ENCODE peak calls at places on chromosomes 4 and X, in five cellular contexts. B, P, H, U and L are unnamed samples.

GRCh38 chrX:94492541-94492940 is 818.5 kb downstream of the FAM133A start:
- DNase-seq in P (no peak), H (peak), U (no peak), B (no peak), L (peak)

GRCh38 chr4:32985256-32985655 is 2265.1 kb downstream of the PCDH7 start:
- DNase-seq in P (peak), B (no peak), U (no peak), H (no peak), L (no peak)

GRCh38 chr4:113481820-113482219 is 279.7 kb downstream of the CAMK2D start:
- DNase-seq in P (no peak), H (no peak), B (no peak), U (no peak), L (no peak)

GRCh38 chr4:138053601-138054322 is 188.4 kb downstream of the SLC7A11 start:
- DNase-seq in P (peak), B (no peak), U (no peak), H (no peak), L (no peak)

GRCh38 chr4:80577991-80578390 is 242.5 kb downstream of the CFAP299 start:
- DNase-seq in P (no peak), H (no peak), B (no peak), U (no peak), L (no peak)

GRCh38 chr4:40662962-40663604 is 33.4 kb upstream of the RBM47 start:
- DNase-seq in P (peak), U (no peak), H (peak), B (no peak), L (no peak)

GRCh38 chrX:49269768-49270248 is at the start of gene PPP1R3F:
- DNase-seq in U (peak), H (no peak), P (no peak), B (no peak), L (peak)

GRCh38 chrX:27444093-27444908 is 18.8 kb downstream of the PPP4R3C start:
- DNase-seq in H (no peak), P (peak), U (no peak), B (no peak), L (no peak)

GRCh38 chr4:150173420-150173819 is 95.2 kb downstream of the DCLK2 start:
- DNase-seq in P (no peak), U (no peak), H (no peak), B (no peak), L (no peak)

GRCh38 chr4:182145360-182145905 is 97.8 kb upstream of the TENM3 start:
- DNase-seq in P (peak), U (no peak), B (no peak), H (no peak), L (no peak)

GRCh38 chr4:163808091-163808490 is 313.6 kb downstream of the TMA16 start:
- DNase-seq in B (no peak), U (no peak), H (no peak), P (no peak), L (no peak)

GRCh38 chr4:78360466-78360865 is 191.1 kb upstream of the ANXA3 start:
- DNase-seq in B (no peak), U (no peak), H (no peak), P (no peak), L (no peak)

GRCh38 chr4:15729910-15730533 is 27.2 kb downstream of the BST1 start:
- DNase-seq in U (no peak), B (no peak), P (peak), H (peak), L (no peak)

GRCh38 chr4:19382993-19383392 is 868.7 kb upstream of the SLIT2 start:
- DNase-seq in P (peak), B (no peak), H (no peak), U (no peak), L (no peak)

GRCh38 chrX:150772150-150772970 is 79.2 kb downstream of the MTMR1 start:
- DNase-seq in P (peak), H (peak), B (peak), U (peak), L (peak)

GRCh38 chrX:57918750-57919436 is 8.6 kb upstream of the ZXDA start:
- DNase-seq in B (no peak), U (no peak), H (peak), P (peak), L (no peak)

GRCh38 chr4:183905081-183905592 is at the start of gene STOX2:
- DNase-seq in H (peak), P (peak), B (peak), U (peak), L (peak)

GRCh38 chr4:163109967-163110366 is 56.7 kb downstream of the NAF1 start:
- DNase-seq in H (no peak), B (no peak), U (no peak), P (no peak), L (no peak)

GRCh38 chr4:94262163-94263016 is 54.7 kb downstream of the SMARCAD1 start:
- DNase-seq in P (no peak), B (no peak), U (no peak), H (no peak), L (no peak)

GRCh38 chr4:44629280-44629866 is 22.1 kb downstream of the YIPF7 start:
- DNase-seq in U (no peak), P (peak), H (peak), B (no peak), L (peak)

GRCh38 chr4:11483076-11483475 is 54.4 kb upstream of the HS3ST1 start:
- DNase-seq in H (no peak), B (no peak), U (no peak), P (no peak), L (no peak)

GRCh38 chrX:132909643-132910042 is 48.8 kb downstream of the HS6ST2 start:
- DNase-seq in U (no peak), B (no peak), H (no peak), P (peak), L (no peak)

GRCh38 chr4:108018038-108018883 is 28.6 kb downstream of the HADH start:
- DNase-seq in P (peak), H (peak), U (peak), B (peak), L (peak)